ENCODE peak calls at places on chromosomes 11 and 22, in ten cellular contexts. C is lung, X is Peyer's patch, P is tibial nerve, R is right atrium auricular region, Z is psoas muscle, K is PC-9, N is cardiac muscle cell, H is spleen, F is fibroblast of lung. U is an unnamed sample. For H3K36me3, the result is how much of the 10 kb centered on the place peaks cover.

GRCh38 chr22:19800761-19801244 is 40.2 kb downstream of the TBX1 start:
- DNase-seq in C (no peak), X (no peak), P (no peak), R (no peak), Z (no peak), K (no peak), N (peak), H (no peak), F (no peak), U (no peak)

GRCh38 chr11:120209750-120210650 is 832 bp upstream of the OAF start:
- DNase-seq in C (no peak), X (no peak), P (no peak), R (no peak), Z (no peak), K (no peak), N (no peak), H (no peak), F (no peak), U (no peak)

GRCh38 chr11:121291896-121292502 is 572 bp upstream of the SC5D start:
- DNase-seq in C (no peak), X (no peak), P (peak), R (peak), Z (no peak), K (peak), N (peak), H (no peak), F (no peak), U (no peak)

GRCh38 chr22:37442537-37442936 is 15.3 kb upstream of the ELFN2 start:
- DNase-seq in C (no peak), X (no peak), P (no peak), R (no peak), Z (no peak), K (no peak), N (peak), H (no peak), F (peak), U (no peak)

GRCh38 chr22:40024201-40025061 is 29.7 kb downstream of the FAM83F start:
- DNase-seq in C (peak), X (peak), P (peak), R (no peak), Z (peak), K (peak), N (peak), H (peak), F (peak), U (no peak)

GRCh38 chr11:69910519-69911309 is 91.5 kb upstream of the FGF3 start:
- DNase-seq in C (no peak), X (no peak), P (no peak), R (no peak), Z (no peak), K (no peak), N (no peak), H (peak), F (no peak), U (no peak)

GRCh38 chr11:59615637-59616395 is at the start of gene OSBP:
- DNase-seq in C (peak), X (peak), P (peak), R (peak), Z (peak), K (peak), N (peak), H (peak), F (peak), U (peak)

GRCh38 chr11:4626207-4627105 is 10.8 kb upstream of the OR51D1 start:
- DNase-seq in C (peak), X (no peak), P (peak), R (no peak), Z (no peak), K (peak), N (peak), H (no peak), F (peak), U (peak)

GRCh38 chr11:65708451-65708850 is 3.6 kb upstream of the KAT5 start:
- DNase-seq in C (no peak), X (no peak), P (no peak), R (no peak), Z (no peak), K (no peak), N (no peak), H (no peak), F (no peak), U (no peak)

GRCh38 chr11:28657378-28658030 is 549.3 kb downstream of the METTL15 start:
- DNase-seq in C (no peak), X (no peak), P (no peak), R (no peak), Z (no peak), K (no peak), N (peak), H (no peak), F (peak), U (no peak)

GRCh38 chr22:42553475-42554361 is at the start of gene SERHL2:
- DNase-seq in C (peak), X (peak), P (peak), R (peak), Z (peak), K (peak), N (peak), H (peak), F (peak), U (no peak)

GRCh38 chr11:126465573-126466287 is 110.2 kb downstream of the ST3GAL4 start:
- DNase-seq in C (no peak), X (peak), P (no peak), R (no peak), Z (no peak), K (peak), N (no peak), H (peak), F (no peak), U (no peak)

GRCh38 chr11:75160880-75161279 is 10.0 kb downstream of the SLCO2B1 start:
- DNase-seq in C (no peak), X (no peak), P (no peak), R (no peak), Z (no peak), K (no peak), N (no peak), H (no peak), F (no peak), U (no peak)

GRCh38 chr11:126317681-126318641 is 14.1 kb downstream of the DCPS start:
- DNase-seq in C (peak), X (no peak), P (peak), R (peak), Z (peak), K (no peak), N (peak), H (peak), F (peak), U (no peak)

GRCh38 chr11:120908521-120909181 is 115.3 kb upstream of the TBCEL start:
- DNase-seq in C (no peak), X (no peak), P (no peak), R (no peak), Z (no peak), K (peak), N (peak), H (peak), F (no peak), U (no peak)

GRCh38 chr11:102318469-102318868 is 1.2 kb downstream of the BIRC3 start:
- DNase-seq in C (no peak), X (peak), P (no peak), R (no peak), Z (no peak), K (no peak), N (no peak), H (peak), F (no peak), U (no peak)

GRCh38 chr11:131616456-131616855 is 246.0 kb downstream of the NTM start:
- DNase-seq in C (no peak), X (no peak), P (no peak), R (no peak), Z (no peak), K (no peak), N (no peak), H (no peak), F (no peak), U (no peak)

GRCh38 chr11:64268028-64268686 is 16.3 kb downstream of the BAD start:
- DNase-seq in C (no peak), X (no peak), P (no peak), R (no peak), Z (no peak), K (no peak), N (peak), H (peak), F (no peak), U (no peak)
- H3K4me3 ChIP-seq in C (no peak), X (peak), P (peak), R (peak), Z (peak), K (peak), N (no peak), H (peak), F (no peak), U (no peak)

GRCh38 chr11:30016588-30017363 is at the start of gene KCNA4:
- DNase-seq in C (no peak), X (no peak), P (no peak), R (no peak), Z (no peak), K (no peak), N (peak), H (no peak), F (no peak), U (no peak)
- TF ChIP-seq CTCF in C (no peak), X (no peak), P (no peak), R (peak), Z (no peak), K (no peak), N (no peak), H (no peak), F (no peak), U (no peak)

DNA sequence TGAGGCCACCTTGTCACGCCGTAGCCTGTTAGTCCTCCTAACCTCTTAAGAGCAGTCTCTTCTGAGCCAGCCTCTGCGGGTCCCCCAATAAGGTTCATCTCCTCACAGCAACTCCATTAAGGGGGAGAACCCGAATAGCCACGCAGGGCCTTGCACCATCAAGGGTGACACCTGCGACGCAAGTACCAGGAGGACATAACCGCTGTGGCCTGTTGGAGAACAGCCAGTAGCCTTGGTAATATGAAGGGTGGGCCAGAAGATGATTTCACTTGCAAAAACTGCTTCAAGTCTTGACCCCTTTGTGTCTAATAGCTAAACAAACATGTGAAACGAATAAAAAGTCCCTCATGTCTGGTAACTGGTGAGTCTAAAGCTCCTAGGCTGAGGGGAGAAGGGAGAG is 14.8 kb downstream of the ARFGAP2 start:
- DNase-seq in C (no peak), X (no peak), P (no peak), R (no peak), Z (no peak), K (no peak), N (no peak), H (no peak), F (peak), U (no peak)
- H3K36me3 ChIP-seq in C (under half), X (under half), P (half or more), R (under half), Z (under half), K (under half), N (under half), H (half or more), F (under half), U (under half)

DNA sequence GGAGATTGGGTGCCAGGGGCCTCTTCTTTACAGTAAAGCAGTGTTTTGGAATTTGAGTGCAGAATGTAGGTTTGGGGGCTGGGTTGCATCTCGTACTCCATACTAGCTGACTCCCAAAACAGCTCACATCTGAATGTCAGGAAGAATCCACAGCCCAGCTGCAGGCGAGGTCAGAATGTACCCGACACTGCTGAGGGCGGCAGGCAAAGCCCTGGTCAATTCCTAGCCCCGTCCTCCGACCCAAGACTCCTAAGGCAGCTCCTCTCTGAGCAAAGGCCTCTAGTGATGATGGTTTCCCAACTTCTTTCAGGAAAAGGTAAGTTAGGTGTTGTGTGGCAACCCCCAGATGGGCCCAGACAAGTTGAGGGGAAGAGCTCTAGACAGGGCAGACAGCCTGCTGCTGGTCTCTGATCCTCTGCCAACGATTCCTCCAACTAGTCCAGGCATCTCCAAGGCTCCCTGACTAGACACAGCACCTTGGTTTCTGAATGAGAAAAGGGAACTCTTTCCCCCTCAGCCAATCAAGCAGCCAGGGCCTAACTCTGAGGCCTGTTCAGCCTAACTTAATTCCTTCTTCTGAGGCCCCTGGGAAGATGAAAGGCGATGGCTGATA is 8.6 kb downstream of the LARGE2 start:
- DNase-seq in C (no peak), X (no peak), P (no peak), R (no peak), Z (no peak), K (no peak), N (no peak), H (peak), F (no peak), U (no peak)
- H3K4me3 ChIP-seq in C (no peak), X (no peak), P (no peak), R (no peak), Z (no peak), K (no peak), N (no peak), H (peak), F (no peak), U (no peak)

DNA sequence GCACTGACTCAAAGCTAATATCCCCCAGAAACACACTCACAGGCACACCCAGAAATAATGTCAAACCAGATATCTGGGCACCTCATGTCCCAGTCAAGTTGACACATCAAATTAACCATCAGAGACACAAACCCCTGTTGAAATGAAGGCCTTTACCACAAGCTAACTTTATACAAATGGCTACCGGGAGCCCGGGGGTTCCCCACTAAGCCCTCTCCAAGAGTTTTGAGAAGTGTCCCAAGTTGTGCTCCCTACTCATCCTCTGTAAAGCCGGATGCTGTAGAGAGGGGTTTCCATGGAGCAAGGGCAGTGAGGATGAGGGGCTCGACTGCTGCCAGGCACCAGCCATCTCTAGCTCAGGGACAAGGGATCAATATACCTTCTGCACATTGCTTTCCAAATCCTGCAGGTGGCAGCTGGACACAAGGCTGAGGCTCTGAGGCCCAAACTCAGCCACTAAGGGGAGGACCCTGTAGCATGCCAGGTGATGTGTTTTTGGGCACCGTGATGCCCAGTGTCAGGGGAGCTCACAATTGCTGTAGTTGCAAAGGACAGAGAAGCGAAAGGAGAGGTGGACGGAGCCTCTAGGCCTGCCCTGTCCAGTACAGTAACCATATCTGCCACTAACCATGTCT is 145.7 kb downstream of the TTC17 start:
- DNase-seq in C (no peak), X (no peak), P (no peak), R (no peak), Z (no peak), K (peak), N (peak), H (no peak), F (no peak), U (no peak)
- TF ChIP-seq CTCF in C (no peak), X (peak), P (no peak), R (peak), Z (no peak), K (peak), N (peak), H (no peak), F (peak), U (peak)

GRCh38 chr22:18088825-18089568 is 11.2 kb downstream of the PEX26 start:
- DNase-seq in C (no peak), X (peak), P (no peak), R (no peak), Z (peak), K (no peak), N (no peak), H (no peak), F (no peak), U (no peak)
- H3K36me3 ChIP-seq in C (under half), X (under half), P (half or more), R (under half), Z (under half), K (under half), N (under half), H (half or more), F (under half), U (under half)

GRCh38 chr11:14127679-14128078 is 165.2 kb downstream of the SPON1 start:
- DNase-seq in C (no peak), X (no peak), P (no peak), R (no peak), Z (no peak), K (no peak), N (no peak), H (no peak), F (no peak), U (no peak)
- H3K4me3 ChIP-seq in C (no peak), X (no peak), P (no peak), R (no peak), Z (no peak), K (no peak), N (no peak), H (no peak), F (no peak), U (no peak)

GRCh38 chr11:82523141-82523540 is 210.5 kb downstream of the FAM181B start:
- DNase-seq in C (no peak), X (no peak), P (peak), R (no peak), Z (no peak), K (no peak), N (no peak), H (no peak), F (no peak), U (no peak)
- TF ChIP-seq CTCF in C (no peak), X (no peak), P (no peak), R (peak), Z (no peak), K (no peak), N (no peak), H (no peak), F (no peak), U (no peak)

DNA sequence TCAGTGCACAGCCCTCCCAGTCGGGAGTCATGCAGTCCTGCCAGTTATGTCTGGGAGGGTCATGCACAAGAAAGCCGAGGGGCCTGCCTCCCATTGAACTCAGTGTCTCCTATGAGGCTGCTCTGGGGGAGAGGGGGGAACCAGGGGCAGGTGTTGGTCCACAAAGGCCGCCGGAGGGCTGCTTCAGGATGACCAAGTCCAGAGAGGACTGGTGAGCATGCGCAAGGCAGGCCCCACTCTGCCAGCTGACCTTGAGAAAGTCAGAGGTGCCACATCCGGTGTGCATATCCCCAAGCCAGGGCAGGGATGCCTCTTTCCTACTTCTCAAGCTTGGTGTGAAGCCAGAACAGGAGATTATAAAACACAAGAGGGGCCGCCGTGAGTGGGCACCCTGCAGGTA is 4.4 kb downstream of the SCN4B start:
- DNase-seq in C (no peak), X (no peak), P (no peak), R (no peak), Z (no peak), K (no peak), N (no peak), H (no peak), F (no peak), U (no peak)
- H3K36me3 ChIP-seq in C (under half), X (under half), P (under half), R (under half), Z (under half), K (under half), N (under half), H (under half), F (under half), U (under half)

GRCh38 chr11:19370100-19370861 is 129.5 kb upstream of the E2F8 start:
- DNase-seq in C (peak), X (no peak), P (peak), R (peak), Z (peak), K (peak), N (peak), H (no peak), F (peak), U (no peak)
- H3K4me3 ChIP-seq in C (no peak), X (no peak), P (no peak), R (no peak), Z (no peak), K (no peak), N (no peak), H (no peak), F (no peak), U (no peak)

U was measured in kidney epithelial cell.